ENCODE peak calls at places on chromosomes 16 and 17, in five cellular contexts. One of them, this sample, is unnamed.

GRCh38 chr17:80877829-80878303 is 113.8 kb upstream of the CHMP6 start:
- DNase-seq in EL: no peak
- DNase-seq in kidney epithelial cell: no peak
- DNase-seq in HuH-7: no peak
- DNase-seq in iPS-NIHi11: no peak
- DNase-seq in this sample: no peak

GRCh38 chr17:82696916-82697807 is 1.3 kb downstream of the RAB40B start:
- DNase-seq in EL: no peak
- DNase-seq in kidney epithelial cell: no peak
- DNase-seq in HuH-7: no peak
- DNase-seq in iPS-NIHi11: no peak
- DNase-seq in this sample: no peak

GRCh38 chr17:44069974-44070454 is 521 bp upstream of the G6PC3 start:
- DNase-seq in EL: peak
- DNase-seq in kidney epithelial cell: no peak
- DNase-seq in HuH-7: no peak
- DNase-seq in iPS-NIHi11: peak
- DNase-seq in this sample: no peak

GRCh38 chr17:29570521-29570920 is 2.0 kb downstream of the TP53I13 start:
- DNase-seq in EL: no peak
- DNase-seq in kidney epithelial cell: no peak
- DNase-seq in HuH-7: no peak
- DNase-seq in iPS-NIHi11: no peak
- DNase-seq in this sample: no peak

GRCh38 chr17:65518256-65518655 is 43.2 kb downstream of the AXIN2 start:
- DNase-seq in EL: peak
- DNase-seq in kidney epithelial cell: no peak
- DNase-seq in HuH-7: no peak
- DNase-seq in iPS-NIHi11: no peak
- DNase-seq in this sample: no peak

GRCh38 chr17:11273596-11273995 is 32.6 kb downstream of the SHISA6 start:
- DNase-seq in EL: no peak
- DNase-seq in kidney epithelial cell: no peak
- DNase-seq in HuH-7: no peak
- DNase-seq in iPS-NIHi11: no peak
- DNase-seq in this sample: no peak

GRCh38 chr17:27565874-27566672 is 64.9 kb upstream of the LGALS9 start:
- DNase-seq in EL: no peak
- DNase-seq in kidney epithelial cell: no peak
- DNase-seq in HuH-7: no peak
- DNase-seq in iPS-NIHi11: no peak
- DNase-seq in this sample: no peak

GRCh38 chr17:50175035-50175788 is 9.4 kb downstream of the SGCA start:
- DNase-seq in EL: no peak
- DNase-seq in kidney epithelial cell: no peak
- DNase-seq in HuH-7: no peak
- DNase-seq in iPS-NIHi11: no peak
- DNase-seq in this sample: no peak

GRCh38 chr17:75571197-75571884 is 16.3 kb upstream of the MYO15B start:
- DNase-seq in EL: no peak
- DNase-seq in kidney epithelial cell: no peak
- DNase-seq in HuH-7: no peak
- DNase-seq in iPS-NIHi11: no peak
- DNase-seq in this sample: no peak

GRCh38 chr17:32609085-32609484 is 122.3 kb downstream of the CDK5R1 start:
- DNase-seq in EL: peak
- DNase-seq in kidney epithelial cell: peak
- DNase-seq in HuH-7: no peak
- DNase-seq in iPS-NIHi11: no peak
- DNase-seq in this sample: no peak

GRCh38 chr17:58528443-58528842 is 14.0 kb upstream of the MTMR4 start:
- DNase-seq in EL: no peak
- DNase-seq in kidney epithelial cell: no peak
- DNase-seq in HuH-7: no peak
- DNase-seq in iPS-NIHi11: no peak
- DNase-seq in this sample: no peak

GRCh38 chr17:15377200-15377599 is 35.8 kb upstream of the TEKT3 start:
- DNase-seq in EL: peak
- DNase-seq in kidney epithelial cell: no peak
- DNase-seq in HuH-7: no peak
- DNase-seq in iPS-NIHi11: no peak
- DNase-seq in this sample: no peak

GRCh38 chr17:56762988-56763387 is 70.7 kb downstream of the C17orf67 start:
- DNase-seq in EL: no peak
- DNase-seq in kidney epithelial cell: no peak
- DNase-seq in HuH-7: no peak
- DNase-seq in iPS-NIHi11: no peak
- DNase-seq in this sample: no peak

GRCh38 chr17:15513859-15514446 is 46.5 kb upstream of the CDRT4 start:
- DNase-seq in EL: no peak
- DNase-seq in kidney epithelial cell: no peak
- DNase-seq in HuH-7: no peak
- DNase-seq in iPS-NIHi11: no peak
- DNase-seq in this sample: no peak

GRCh38 chr17:72125742-72126141 is 4.9 kb downstream of the SOX9 start:
- DNase-seq in EL: peak
- DNase-seq in kidney epithelial cell: no peak
- DNase-seq in HuH-7: no peak
- DNase-seq in iPS-NIHi11: no peak
- DNase-seq in this sample: no peak

GRCh38 chr16:59573528-59574271 is 839.6 kb upstream of the GOT2 start:
- DNase-seq in EL: peak
- DNase-seq in kidney epithelial cell: no peak
- DNase-seq in HuH-7: no peak
- DNase-seq in iPS-NIHi11: no peak
- DNase-seq in this sample: no peak

GRCh38 chr17:75591722-75592302 is 4.2 kb downstream of the MYO15B start:
- DNase-seq in EL: no peak
- DNase-seq in kidney epithelial cell: no peak
- DNase-seq in HuH-7: no peak
- DNase-seq in iPS-NIHi11: no peak
- DNase-seq in this sample: no peak